ENCODE peak calls at places on chromosome 2, in nine cellular contexts. One of them, this sample, is unnamed. For H3K4me1, the result is how much of the 10 kb centered on the place peaks cover.

GRCh38 chr2:65265090-65266045 is 37.7 kb downstream of the ACTR2 start:
- DNase-seq in left ventricle myocardium inferior: no peak
- DNase-seq in Peyer's patch: peak
- DNase-seq in small intestine: peak
- DNase-seq in HepG2: peak
- DNase-seq in A549: peak
- DNase-seq in right lobe of liver: no peak
- DNase-seq in tibial artery: no peak
- DNase-seq in adrenal gland: peak
- DNase-seq in this sample: no peak

GRCh38 chr2:199463000-199463692 is 5.4 kb upstream of the SATB2 start:
- DNase-seq in Peyer's patch: peak
- DNase-seq in adrenal gland: peak
- DNase-seq in right lobe of liver: peak
- DNase-seq in small intestine: peak
- DNase-seq in HepG2: no peak
- DNase-seq in tibial artery: no peak
- DNase-seq in A549: peak
- DNase-seq in left ventricle myocardium inferior: peak
- DNase-seq in this sample: peak

GRCh38 chr2:195092341-195092740 is 564.7 kb upstream of the SLC39A10 start:
- DNase-seq in tibial artery: no peak
- DNase-seq in A549: no peak
- DNase-seq in Peyer's patch: no peak
- DNase-seq in HepG2: no peak
- DNase-seq in right lobe of liver: no peak
- DNase-seq in left ventricle myocardium inferior: no peak
- DNase-seq in small intestine: no peak
- DNase-seq in adrenal gland: no peak
- DNase-seq in this sample: no peak

GRCh38 chr2:42932271-42933151 is 140.1 kb upstream of the HAAO start:
- DNase-seq in small intestine: no peak
- DNase-seq in A549: no peak
- DNase-seq in tibial artery: no peak
- DNase-seq in HepG2: no peak
- DNase-seq in left ventricle myocardium inferior: no peak
- DNase-seq in adrenal gland: no peak
- DNase-seq in Peyer's patch: no peak
- DNase-seq in right lobe of liver: no peak
- DNase-seq in this sample: no peak

GRCh38 chr2:205435970-205436369 is 246.3 kb upstream of the NRP2 start:
- DNase-seq in left ventricle myocardium inferior: no peak
- DNase-seq in tibial artery: no peak
- DNase-seq in A549: no peak
- DNase-seq in small intestine: no peak
- DNase-seq in adrenal gland: no peak
- DNase-seq in right lobe of liver: no peak
- DNase-seq in HepG2: no peak
- DNase-seq in Peyer's patch: no peak
- DNase-seq in this sample: no peak

GRCh38 chr2:23683001-23683400 is 243.9 kb downstream of the ATAD2B start:
- DNase-seq in A549: no peak
- DNase-seq in right lobe of liver: no peak
- DNase-seq in left ventricle myocardium inferior: no peak
- DNase-seq in small intestine: no peak
- DNase-seq in tibial artery: no peak
- DNase-seq in HepG2: no peak
- DNase-seq in adrenal gland: no peak
- DNase-seq in Peyer's patch: no peak
- DNase-seq in this sample: no peak

GRCh38 chr2:222613715-222614331 is 42.1 kb downstream of the FARSB start:
- DNase-seq in A549: peak
- DNase-seq in Peyer's patch: no peak
- DNase-seq in adrenal gland: no peak
- DNase-seq in left ventricle myocardium inferior: no peak
- DNase-seq in tibial artery: no peak
- DNase-seq in HepG2: peak
- DNase-seq in small intestine: peak
- DNase-seq in right lobe of liver: no peak
- DNase-seq in this sample: no peak

GRCh38 chr2:119476301-119477117 is 44.9 kb downstream of the TMEM37 start:
- DNase-seq in HepG2: peak
- DNase-seq in small intestine: peak
- DNase-seq in right lobe of liver: peak
- DNase-seq in left ventricle myocardium inferior: peak
- DNase-seq in Peyer's patch: peak
- DNase-seq in tibial artery: no peak
- DNase-seq in A549: peak
- DNase-seq in adrenal gland: peak
- DNase-seq in this sample: peak

GRCh38 chr2:164599954-164600589 is 21.2 kb downstream of the GRB14 start:
- DNase-seq in adrenal gland: peak
- DNase-seq in small intestine: peak
- DNase-seq in right lobe of liver: no peak
- DNase-seq in Peyer's patch: peak
- DNase-seq in A549: peak
- DNase-seq in left ventricle myocardium inferior: no peak
- DNase-seq in HepG2: peak
- DNase-seq in tibial artery: no peak
- DNase-seq in this sample: no peak

GRCh38 chr2:220163486-220163885 is 536.1 kb downstream of the SLC4A3 start:
- DNase-seq in tibial artery: no peak
- DNase-seq in Peyer's patch: no peak
- DNase-seq in small intestine: no peak
- DNase-seq in A549: no peak
- DNase-seq in right lobe of liver: no peak
- DNase-seq in HepG2: no peak
- DNase-seq in adrenal gland: no peak
- DNase-seq in left ventricle myocardium inferior: no peak
- DNase-seq in this sample: no peak

GRCh38 chr2:162072976-162073775 is 839 bp downstream of the DPP4 start:
- DNase-seq in tibial artery: no peak
- DNase-seq in left ventricle myocardium inferior: peak
- DNase-seq in adrenal gland: peak
- DNase-seq in A549: no peak
- DNase-seq in HepG2: no peak
- DNase-seq in small intestine: peak
- DNase-seq in right lobe of liver: peak
- DNase-seq in Peyer's patch: peak
- DNase-seq in this sample: peak

GRCh38 chr2:143732076-143732475 is 602.9 kb downstream of the ARHGAP15 start:
- DNase-seq in left ventricle myocardium inferior: no peak
- DNase-seq in right lobe of liver: no peak
- DNase-seq in HepG2: no peak
- DNase-seq in small intestine: no peak
- DNase-seq in A549: no peak
- DNase-seq in Peyer's patch: no peak
- DNase-seq in adrenal gland: no peak
- DNase-seq in tibial artery: no peak
- DNase-seq in this sample: no peak

GRCh38 chr2:176151199-176152099 is at the start of gene HOXD4:
- DNase-seq in Peyer's patch: no peak
- DNase-seq in A549: no peak
- DNase-seq in HepG2: no peak
- DNase-seq in small intestine: no peak
- DNase-seq in left ventricle myocardium inferior: no peak
- DNase-seq in adrenal gland: no peak
- DNase-seq in right lobe of liver: no peak
- DNase-seq in tibial artery: no peak
- DNase-seq in this sample: no peak

GRCh38 chr2:3913252-3913651 is 209.9 kb downstream of the DCDC2C start:
- DNase-seq in right lobe of liver: no peak
- DNase-seq in A549: no peak
- DNase-seq in HepG2: no peak
- DNase-seq in Peyer's patch: no peak
- DNase-seq in small intestine: no peak
- DNase-seq in left ventricle myocardium inferior: no peak
- DNase-seq in adrenal gland: no peak
- DNase-seq in tibial artery: no peak
- DNase-seq in this sample: no peak
- H3K27ac ChIP-seq in right lobe of liver: no peak
- H3K27ac ChIP-seq in A549: no peak
- H3K27ac ChIP-seq in HepG2: no peak
- H3K27ac ChIP-seq in Peyer's patch: no peak
- H3K27ac ChIP-seq in small intestine: no peak
- H3K27ac ChIP-seq in left ventricle myocardium inferior: peak
- H3K27ac ChIP-seq in adrenal gland: no peak
- H3K27ac ChIP-seq in tibial artery: no peak
- H3K27ac ChIP-seq in this sample: no peak

DNA sequence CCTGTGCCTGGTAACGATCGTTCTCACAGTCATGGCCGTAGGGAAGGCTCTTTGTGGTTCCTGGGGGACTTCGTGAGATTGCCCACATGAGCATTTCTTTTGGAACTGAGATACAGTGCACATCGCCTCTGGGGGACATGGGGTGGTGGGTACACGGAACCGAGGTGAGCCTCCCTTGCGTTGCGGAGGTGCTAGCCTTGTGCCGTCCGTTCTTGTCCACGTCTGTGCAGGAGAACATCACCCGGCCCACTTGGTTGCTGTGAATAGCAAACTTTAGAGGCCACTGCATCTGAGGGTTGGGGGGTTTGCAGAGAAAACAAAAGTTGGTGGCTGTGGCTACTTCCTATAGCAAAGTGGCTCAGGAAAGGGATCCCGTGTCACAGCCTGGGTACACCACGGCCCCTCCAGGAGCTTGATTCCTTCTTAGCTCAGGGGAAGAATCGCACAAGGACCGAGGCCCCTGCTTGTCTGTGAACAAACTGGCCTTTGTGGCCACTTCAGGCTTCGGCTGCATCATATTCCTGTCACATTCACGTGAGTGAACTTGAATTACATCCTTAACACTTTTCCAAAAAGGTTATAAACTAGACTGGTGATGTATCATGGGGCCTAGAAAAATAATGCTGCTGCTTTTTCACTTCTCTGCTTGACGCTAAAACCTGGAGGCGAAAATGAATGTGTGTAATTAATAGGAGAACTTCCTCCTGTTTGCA is 72.6 kb downstream of the LRRFIP1 start:
- DNase-seq in A549: no peak
- DNase-seq in right lobe of liver: no peak
- DNase-seq in left ventricle myocardium inferior: no peak
- DNase-seq in HepG2: no peak
- DNase-seq in small intestine: no peak
- DNase-seq in tibial artery: no peak
- DNase-seq in adrenal gland: no peak
- DNase-seq in Peyer's patch: peak
- DNase-seq in this sample: peak
- H3K4me1 ChIP-seq in A549: half or more
- H3K4me1 ChIP-seq in right lobe of liver: under half
- H3K4me1 ChIP-seq in left ventricle myocardium inferior: half or more
- H3K4me1 ChIP-seq in HepG2: half or more
- H3K4me1 ChIP-seq in small intestine: half or more
- H3K4me1 ChIP-seq in tibial artery: under half
- H3K4me1 ChIP-seq in adrenal gland: half or more
- H3K4me1 ChIP-seq in Peyer's patch: under half
- H3K4me1 ChIP-seq in this sample: half or more

DNA sequence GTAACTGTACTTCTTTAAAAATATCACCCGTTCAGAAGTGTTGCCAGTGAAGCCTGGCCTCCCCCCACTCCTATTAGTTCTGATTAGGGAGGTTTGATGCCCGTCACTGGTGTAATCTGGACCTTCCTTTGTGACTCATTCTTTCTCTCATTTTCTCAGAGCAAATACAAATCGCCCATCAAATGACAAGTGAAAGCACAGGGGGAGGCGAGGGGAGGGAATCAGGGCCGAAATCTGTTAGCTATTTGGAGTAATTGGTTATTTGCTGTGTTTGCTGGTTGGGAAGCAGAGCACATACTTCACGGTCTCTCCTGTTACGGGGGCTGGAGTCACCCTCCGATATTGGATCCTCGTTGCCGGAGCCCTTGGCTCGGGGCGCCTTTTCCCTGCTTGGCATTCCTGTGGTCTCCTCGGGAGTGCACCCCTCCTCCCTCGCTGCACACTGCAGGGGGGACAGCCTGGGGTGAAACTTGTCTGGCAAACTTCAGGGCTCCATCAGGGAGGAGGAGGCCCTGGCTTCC is 178.1 kb downstream of the DYSF start:
- DNase-seq in small intestine: no peak
- DNase-seq in Peyer's patch: no peak
- DNase-seq in left ventricle myocardium inferior: no peak
- DNase-seq in A549: no peak
- DNase-seq in right lobe of liver: no peak
- DNase-seq in tibial artery: no peak
- DNase-seq in adrenal gland: no peak
- DNase-seq in HepG2: no peak
- DNase-seq in this sample: no peak
- H3K4me3 ChIP-seq in small intestine: no peak
- H3K4me3 ChIP-seq in Peyer's patch: no peak
- H3K4me3 ChIP-seq in left ventricle myocardium inferior: no peak
- H3K4me3 ChIP-seq in A549: no peak
- H3K4me3 ChIP-seq in right lobe of liver: no peak
- H3K4me3 ChIP-seq in tibial artery: no peak
- H3K4me3 ChIP-seq in adrenal gland: no peak
- H3K4me3 ChIP-seq in HepG2: no peak
- H3K4me3 ChIP-seq in this sample: no peak

DNA sequence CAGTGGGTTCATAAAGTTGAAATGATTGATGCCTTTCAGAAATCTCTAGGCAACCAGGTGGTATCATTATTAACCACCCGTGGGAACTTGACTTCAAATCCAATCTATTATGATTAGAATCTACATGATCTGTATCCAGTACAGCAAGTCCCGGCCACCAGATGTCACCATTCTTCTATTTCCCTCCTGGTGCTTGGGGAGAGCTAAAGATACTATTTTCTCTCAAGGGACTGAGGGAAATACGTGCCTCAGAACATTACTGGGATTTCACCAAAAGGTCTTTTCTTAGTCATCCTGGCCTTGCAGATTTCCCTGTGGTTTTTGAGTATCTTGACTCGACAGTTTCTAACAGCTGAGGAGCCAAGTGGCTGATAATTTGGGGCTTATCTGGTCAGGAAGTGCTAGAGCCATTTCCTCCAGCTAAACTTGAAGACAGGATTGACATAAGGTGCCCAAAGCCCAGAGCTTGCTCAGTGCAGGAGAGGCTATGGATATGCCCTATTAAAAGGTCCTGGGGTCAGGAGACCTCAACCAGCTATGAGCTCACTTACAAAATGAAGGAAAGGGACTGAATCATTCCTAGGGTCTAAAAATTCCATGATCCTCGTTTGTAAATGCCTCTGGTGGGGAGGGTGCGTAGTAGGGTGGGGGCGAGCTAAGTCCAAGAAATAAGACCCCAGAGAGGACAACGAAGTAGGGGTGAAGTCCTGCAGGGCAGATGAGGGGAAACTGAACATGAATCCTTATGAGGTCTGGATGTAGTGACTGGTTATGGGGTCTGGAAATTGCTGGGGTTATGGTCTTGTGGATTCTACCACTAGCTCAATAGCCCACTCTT is 135.4 kb upstream of the MGAT5 start:
- DNase-seq in adrenal gland: peak
- DNase-seq in small intestine: peak
- DNase-seq in HepG2: peak
- DNase-seq in A549: peak
- DNase-seq in right lobe of liver: peak
- DNase-seq in Peyer's patch: peak
- DNase-seq in left ventricle myocardium inferior: peak
- DNase-seq in tibial artery: peak
- DNase-seq in this sample: peak
- H3K27ac ChIP-seq in adrenal gland: peak
- H3K27ac ChIP-seq in small intestine: peak
- H3K27ac ChIP-seq in HepG2: no peak
- H3K27ac ChIP-seq in A549: peak
- H3K27ac ChIP-seq in right lobe of liver: peak
- H3K27ac ChIP-seq in Peyer's patch: peak
- H3K27ac ChIP-seq in left ventricle myocardium inferior: peak
- H3K27ac ChIP-seq in tibial artery: peak
- H3K27ac ChIP-seq in this sample: peak

This sample was measured in upper lobe of right lung.